ENCODE peak calls at places on chromosomes 16 and 17, in ten cellular contexts. O, P, W, M, I, F, Y, V, B and H are unnamed samples.

GRCh38 chr16:54934536-54935410 is 4.1 kb downstream of the IRX5 start:
- DNase-seq in O (no peak), P (peak), W (no peak), M (peak), I (no peak), F (no peak), Y (no peak), V (no peak), B (no peak), H (no peak)

GRCh38 chr17:77836557-77837041 is 121.9 kb upstream of the TNRC6C start:
- DNase-seq in O (no peak), P (peak), W (no peak), M (peak), I (no peak), F (no peak), Y (peak), V (no peak), B (no peak), H (no peak)

GRCh38 chr17:7034955-7035590 is 742 bp upstream of the SLC16A13 start:
- DNase-seq in O (no peak), P (no peak), W (no peak), M (no peak), I (no peak), F (no peak), Y (no peak), V (no peak), B (no peak), H (no peak)

GRCh38 chr16:80045944-80046660 is 445.6 kb upstream of the MAF start:
- DNase-seq in O (no peak), P (no peak), W (no peak), M (no peak), I (no peak), F (no peak), Y (no peak), V (no peak), B (no peak), H (no peak)

GRCh38 chr17:49218941-49219913 is 8.7 kb downstream of the ABI3 start:
- DNase-seq in O (no peak), P (no peak), W (peak), M (no peak), I (no peak), F (no peak), Y (peak), V (no peak), B (peak), H (no peak)

GRCh38 chr17:10316986-10317834 is 55.6 kb downstream of the MYH13 start:
- DNase-seq in O (no peak), P (no peak), W (peak), M (peak), I (no peak), F (no peak), Y (no peak), V (no peak), B (peak), H (no peak)

GRCh38 chr16:10609410-10609774 is 29.0 kb upstream of the EMP2 start:
- DNase-seq in O (peak), P (no peak), W (no peak), M (peak), I (no peak), F (no peak), Y (no peak), V (no peak), B (no peak), H (no peak)

GRCh38 chr17:16286947-16287562 is 66.2 kb downstream of the CENPV start:
- DNase-seq in O (no peak), P (no peak), W (no peak), M (no peak), I (no peak), F (no peak), Y (no peak), V (no peak), B (peak), H (no peak)

GRCh38 chr16:31695667-31696066 is 168.0 kb downstream of the AHSP start:
- DNase-seq in O (no peak), P (no peak), W (no peak), M (no peak), I (no peak), F (no peak), Y (peak), V (no peak), B (no peak), H (no peak)

GRCh38 chr16:28258571-28258970 is 33.8 kb upstream of the SBK1 start:
- DNase-seq in O (peak), P (no peak), W (peak), M (no peak), I (no peak), F (no peak), Y (no peak), V (no peak), B (peak), H (no peak)

GRCh38 chr17:76944477-76944876 is 76.3 kb downstream of the MGAT5B start:
- DNase-seq in O (no peak), P (no peak), W (no peak), M (no peak), I (no peak), F (no peak), Y (no peak), V (no peak), B (no peak), H (no peak)

GRCh38 chr16:565420-566330 is 1.1 kb upstream of the NHLRC4 start:
- DNase-seq in O (no peak), P (no peak), W (no peak), M (no peak), I (no peak), F (no peak), Y (no peak), V (no peak), B (no peak), H (no peak)

GRCh38 chr16:574021-574760 is 4.4 kb downstream of the PIGQ start:
- DNase-seq in O (no peak), P (no peak), W (no peak), M (no peak), I (no peak), F (no peak), Y (no peak), V (no peak), B (no peak), H (no peak)